ENCODE peak calls at places on chromosomes 12 and 14, in nine cellular contexts. One of them, this sample, is unnamed.

GRCh38 chr14:71119075-71119474 is 211.8 kb downstream of the PCNX1 start:
- DNase-seq in AG04450: no peak
- DNase-seq in stomach: no peak
- DNase-seq in tibial artery: no peak
- DNase-seq in CD8-positive, alpha-beta T cell: no peak
- DNase-seq in GM23248: peak; percentile 57
- DNase-seq in GM06990: no peak
- DNase-seq in kidney epithelial cell: peak; percentile 23
- DNase-seq in transverse colon: no peak
- DNase-seq in this sample: no peak

GRCh38 chr14:88910386-88910785 is 85.9 kb downstream of the TTC8 start:
- DNase-seq in stomach: no peak
- DNase-seq in AG04450: no peak
- DNase-seq in tibial artery: no peak
- DNase-seq in CD8-positive, alpha-beta T cell: no peak
- DNase-seq in GM23248: no peak
- DNase-seq in transverse colon: no peak
- DNase-seq in GM06990: no peak
- DNase-seq in kidney epithelial cell: no peak
- DNase-seq in this sample: no peak

GRCh38 chr14:70642313-70643235 is 858 bp downstream of the TTC9 start:
- DNase-seq in tibial artery: no peak
- DNase-seq in stomach: no peak
- DNase-seq in AG04450: no peak
- DNase-seq in CD8-positive, alpha-beta T cell: no peak
- DNase-seq in GM23248: peak; percentile 10
- DNase-seq in kidney epithelial cell: no peak
- DNase-seq in transverse colon: peak; percentile 39
- DNase-seq in GM06990: peak; percentile 81
- DNase-seq in this sample: no peak

GRCh38 chr12:42590324-42590934 is 883 bp upstream of the PRICKLE1 start:
- DNase-seq in tibial artery: peak; percentile 28
- DNase-seq in GM06990: peak; percentile 47
- DNase-seq in AG04450: no peak
- DNase-seq in stomach: no peak
- DNase-seq in transverse colon: peak; percentile 12
- DNase-seq in CD8-positive, alpha-beta T cell: no peak
- DNase-seq in GM23248: peak; percentile 56
- DNase-seq in kidney epithelial cell: no peak
- DNase-seq in this sample: no peak

GRCh38 chr14:80278293-80279037 is 67.2 kb upstream of the DIO2 start:
- DNase-seq in GM06990: no peak
- DNase-seq in GM23248: peak; percentile 61
- DNase-seq in AG04450: no peak
- DNase-seq in transverse colon: no peak
- DNase-seq in stomach: peak; percentile 27
- DNase-seq in CD8-positive, alpha-beta T cell: no peak
- DNase-seq in kidney epithelial cell: no peak
- DNase-seq in tibial artery: peak; percentile 32
- DNase-seq in this sample: no peak

GRCh38 chr14:52063107-52063506 is 5.8 kb downstream of the NID2 start:
- DNase-seq in kidney epithelial cell: no peak
- DNase-seq in CD8-positive, alpha-beta T cell: no peak
- DNase-seq in AG04450: no peak
- DNase-seq in stomach: no peak
- DNase-seq in tibial artery: no peak
- DNase-seq in GM23248: peak; percentile 55
- DNase-seq in GM06990: no peak
- DNase-seq in transverse colon: no peak
- DNase-seq in this sample: no peak

GRCh38 chr14:36835145-36835544 is 173.5 kb downstream of the PAX9 start:
- DNase-seq in GM23248: no peak
- DNase-seq in AG04450: no peak
- DNase-seq in kidney epithelial cell: no peak
- DNase-seq in CD8-positive, alpha-beta T cell: no peak
- DNase-seq in tibial artery: no peak
- DNase-seq in stomach: no peak
- DNase-seq in GM06990: no peak
- DNase-seq in transverse colon: no peak
- DNase-seq in this sample: no peak

GRCh38 chr14:69039287-69039628 is 60.2 kb upstream of the ACTN1 start:
- DNase-seq in transverse colon: no peak
- DNase-seq in CD8-positive, alpha-beta T cell: no peak
- DNase-seq in GM06990: no peak
- DNase-seq in stomach: no peak
- DNase-seq in tibial artery: no peak
- DNase-seq in AG04450: no peak
- DNase-seq in GM23248: peak; percentile 85
- DNase-seq in kidney epithelial cell: peak; percentile 82
- DNase-seq in this sample: no peak

GRCh38 chr12:26845984-26846383 is 13.0 kb upstream of the ITPR2 start:
- DNase-seq in kidney epithelial cell: no peak
- DNase-seq in transverse colon: no peak
- DNase-seq in stomach: no peak
- DNase-seq in AG04450: peak; percentile 77
- DNase-seq in GM23248: peak; percentile 69
- DNase-seq in tibial artery: no peak
- DNase-seq in GM06990: no peak
- DNase-seq in CD8-positive, alpha-beta T cell: no peak
- DNase-seq in this sample: peak; percentile 72

GRCh38 chr14:75705014-75705413 is 44.0 kb downstream of the TTLL5 start:
- DNase-seq in stomach: no peak
- DNase-seq in GM06990: no peak
- DNase-seq in AG04450: no peak
- DNase-seq in tibial artery: no peak
- DNase-seq in kidney epithelial cell: no peak
- DNase-seq in CD8-positive, alpha-beta T cell: no peak
- DNase-seq in GM23248: peak; percentile 6
- DNase-seq in transverse colon: no peak
- DNase-seq in this sample: no peak

DNA sequence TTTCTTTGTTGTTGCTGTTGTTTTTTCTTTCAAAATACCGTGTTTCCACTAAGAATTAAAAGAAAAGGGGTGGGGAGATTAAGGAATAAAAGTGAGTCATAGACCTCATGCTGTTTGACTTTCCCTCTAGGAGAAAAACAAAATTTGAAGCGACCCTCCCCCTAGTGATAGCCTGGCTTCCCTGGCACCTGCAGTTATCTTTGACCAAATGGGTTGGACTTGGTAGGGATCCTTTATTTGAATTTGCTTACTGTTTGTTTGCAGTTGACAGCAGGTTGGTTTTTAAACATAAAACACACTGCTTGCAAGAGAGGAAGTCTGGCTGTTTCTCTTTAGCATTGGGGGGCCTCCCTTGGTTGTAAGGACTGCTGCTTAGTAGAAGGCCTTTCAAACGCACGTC is 14.0 kb downstream of the OTX2 start:
- DNase-seq in stomach: no peak
- DNase-seq in AG04450: no peak
- DNase-seq in CD8-positive, alpha-beta T cell: no peak
- DNase-seq in kidney epithelial cell: no peak
- DNase-seq in GM23248: no peak
- DNase-seq in transverse colon: no peak
- DNase-seq in GM06990: no peak
- DNase-seq in tibial artery: no peak
- DNase-seq in this sample: no peak
- H3K27me3 ChIP-seq in stomach: peaks cover 100% of the 10 kb centered on the region
- H3K27me3 ChIP-seq in AG04450: peaks cover 70% of the 10 kb centered on the region
- H3K27me3 ChIP-seq in CD8-positive, alpha-beta T cell: peaks cover 24% of the 10 kb centered on the region
- H3K27me3 ChIP-seq in kidney epithelial cell: peaks cover 71% of the 10 kb centered on the region
- H3K27me3 ChIP-seq in GM23248: peaks cover 73% of the 10 kb centered on the region
- H3K27me3 ChIP-seq in transverse colon: peaks cover 100% of the 10 kb centered on the region
- H3K27me3 ChIP-seq in GM06990: peaks cover 2% of the 10 kb centered on the region
- H3K27me3 ChIP-seq in tibial artery: peaks cover 4% of the 10 kb centered on the region
- H3K27me3 ChIP-seq in this sample: peaks cover 89% of the 10 kb centered on the region

DNA sequence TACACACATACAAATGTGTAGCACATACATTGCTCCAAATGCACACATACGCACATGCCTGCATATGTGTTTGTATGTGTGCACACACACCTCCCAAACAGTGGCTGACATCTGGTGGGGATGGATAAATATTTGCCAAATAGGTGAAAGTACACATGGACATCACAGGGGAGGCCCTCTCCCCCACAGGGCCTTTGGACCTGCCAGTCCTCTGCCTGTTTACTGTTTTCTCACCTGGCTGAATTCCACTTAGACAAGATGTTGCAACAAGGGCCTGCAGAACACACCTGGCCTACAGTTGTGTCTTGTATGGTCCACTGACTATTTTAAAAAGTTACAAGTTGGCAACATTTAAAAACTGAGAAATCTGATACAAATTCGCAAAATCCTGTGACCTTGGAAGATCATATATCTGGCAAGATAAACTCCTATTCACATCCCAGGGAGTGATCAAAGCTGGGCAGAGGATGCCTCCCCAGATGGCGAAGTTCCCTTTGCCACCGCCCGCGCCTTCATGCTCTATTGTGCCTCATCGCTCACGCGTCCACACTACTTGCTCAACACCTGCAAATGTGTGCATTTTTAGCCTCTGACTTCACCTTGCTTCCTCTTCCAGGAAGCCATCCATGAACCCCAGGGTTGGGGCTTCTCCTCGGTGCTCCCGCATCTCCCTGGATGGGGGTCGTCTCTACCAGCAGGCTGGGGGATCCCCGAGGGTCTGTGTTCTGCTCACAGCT is 118.4 kb upstream of the FZD10 start:
- DNase-seq in transverse colon: no peak
- DNase-seq in AG04450: no peak
- DNase-seq in stomach: no peak
- DNase-seq in GM23248: no peak
- DNase-seq in GM06990: no peak
- DNase-seq in kidney epithelial cell: no peak
- DNase-seq in CD8-positive, alpha-beta T cell: no peak
- DNase-seq in tibial artery: no peak
- DNase-seq in this sample: no peak
- H3K4me3 ChIP-seq in transverse colon: no peak overlapping the region
- H3K4me3 ChIP-seq in AG04450: no peak overlapping the region
- H3K4me3 ChIP-seq in stomach: no peak overlapping the region
- H3K4me3 ChIP-seq in GM23248: no peak overlapping the region
- H3K4me3 ChIP-seq in GM06990: no peak overlapping the region
- H3K4me3 ChIP-seq in kidney epithelial cell: no peak overlapping the region
- H3K4me3 ChIP-seq in CD8-positive, alpha-beta T cell: no peak overlapping the region
- H3K4me3 ChIP-seq in tibial artery: no peak overlapping the region
- H3K4me3 ChIP-seq in this sample: no peak overlapping the region

DNA sequence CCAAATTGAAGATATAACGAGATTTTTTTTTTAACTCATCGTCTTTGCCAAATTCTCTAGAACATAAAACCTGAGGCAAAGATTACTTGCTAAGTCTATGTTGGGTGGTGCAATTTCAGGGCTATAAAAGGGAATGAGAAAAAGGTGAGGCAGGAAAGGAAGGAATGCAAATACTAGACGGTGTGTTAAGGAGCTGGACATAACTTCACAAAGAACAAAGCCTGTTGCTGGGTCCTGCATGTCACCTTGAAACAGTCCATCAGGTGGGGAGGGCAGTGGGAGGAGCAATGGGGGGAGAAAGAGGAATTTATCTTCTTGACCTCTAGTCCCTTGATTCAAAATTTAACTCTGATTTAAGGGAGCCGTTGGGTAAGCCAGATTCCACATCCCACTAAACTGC is 16.1 kb upstream of the DUSP6 start:
- DNase-seq in tibial artery: no peak
- DNase-seq in stomach: no peak
- DNase-seq in CD8-positive, alpha-beta T cell: no peak
- DNase-seq in AG04450: no peak
- DNase-seq in kidney epithelial cell: no peak
- DNase-seq in transverse colon: no peak
- DNase-seq in GM23248: no peak
- DNase-seq in GM06990: no peak
- DNase-seq in this sample: no peak
- H3K27me3 ChIP-seq in tibial artery: no peaks in the 10 kb centered on the region
- H3K27me3 ChIP-seq in stomach: no peaks in the 10 kb centered on the region
- H3K27me3 ChIP-seq in CD8-positive, alpha-beta T cell: no peaks in the 10 kb centered on the region
- H3K27me3 ChIP-seq in AG04450: no peaks in the 10 kb centered on the region
- H3K27me3 ChIP-seq in kidney epithelial cell: no peaks in the 10 kb centered on the region
- H3K27me3 ChIP-seq in transverse colon: no peaks in the 10 kb centered on the region
- H3K27me3 ChIP-seq in GM23248: no peaks in the 10 kb centered on the region
- H3K27me3 ChIP-seq in GM06990: no peaks in the 10 kb centered on the region
- H3K27me3 ChIP-seq in this sample: no peaks in the 10 kb centered on the region

GRCh38 chr12:56336361-56337167 is 2.1 kb upstream of the IL23A start:
- DNase-seq in GM23248: no peak
- DNase-seq in CD8-positive, alpha-beta T cell: no peak
- DNase-seq in GM06990: no peak
- DNase-seq in tibial artery: no peak
- DNase-seq in transverse colon: peak; percentile 17
- DNase-seq in kidney epithelial cell: no peak
- DNase-seq in stomach: no peak
- DNase-seq in AG04450: no peak
- DNase-seq in this sample: peak; percentile 40
- H3K4me3 ChIP-seq in GM23248: no peak overlapping the region
- H3K4me3 ChIP-seq in CD8-positive, alpha-beta T cell: no peak overlapping the region
- H3K4me3 ChIP-seq in GM06990: no peak overlapping the region
- H3K4me3 ChIP-seq in tibial artery: no peak overlapping the region
- H3K4me3 ChIP-seq in transverse colon: no peak overlapping the region
- H3K4me3 ChIP-seq in kidney epithelial cell: no peak overlapping the region
- H3K4me3 ChIP-seq in stomach: no peak overlapping the region
- H3K4me3 ChIP-seq in AG04450: no peak overlapping the region
- H3K4me3 ChIP-seq in this sample: no peak overlapping the region

DNA sequence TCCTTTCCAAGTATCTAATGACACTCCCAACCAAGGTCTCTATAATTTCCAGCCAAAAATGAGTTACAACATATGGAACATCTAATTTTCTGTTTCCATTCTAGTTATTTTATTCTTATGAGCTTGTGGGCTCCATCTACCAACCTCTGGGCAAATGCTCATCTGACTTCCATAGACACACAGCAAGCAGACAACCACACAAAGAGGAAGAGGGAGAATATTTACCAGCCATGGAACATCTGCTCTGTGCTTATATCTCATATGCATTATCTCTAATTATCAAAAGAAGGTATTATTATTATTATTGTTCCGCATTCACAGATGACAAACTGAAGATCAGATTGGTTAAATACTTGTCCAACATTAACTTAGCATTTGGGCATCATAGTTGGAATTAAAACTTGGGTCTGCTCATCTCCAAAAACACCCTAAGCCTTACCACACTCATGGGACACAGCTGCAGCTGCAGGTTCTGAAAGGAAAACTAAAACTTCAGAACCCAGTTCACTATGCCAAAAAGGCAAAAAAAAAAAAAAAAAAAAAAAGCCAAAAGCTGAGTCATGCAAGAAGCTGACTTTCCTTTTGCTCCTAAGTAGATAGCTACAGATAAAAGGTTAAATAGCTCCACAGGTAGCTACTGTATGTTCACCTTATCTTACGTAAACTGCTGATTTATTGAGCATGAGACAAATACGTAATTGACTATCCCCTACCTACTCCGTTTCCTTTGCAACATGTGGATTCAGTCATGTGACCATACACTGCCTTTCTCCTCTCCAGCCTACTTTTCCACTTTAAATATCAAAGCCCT is 23.6 kb upstream of the TCL1B start:
- DNase-seq in GM06990: no peak
- DNase-seq in kidney epithelial cell: no peak
- DNase-seq in AG04450: no peak
- DNase-seq in CD8-positive, alpha-beta T cell: no peak
- DNase-seq in GM23248: peak; percentile 30
- DNase-seq in transverse colon: no peak
- DNase-seq in tibial artery: no peak
- DNase-seq in stomach: no peak
- DNase-seq in this sample: no peak
- H3K27me3 ChIP-seq in GM06990: no peaks in the 10 kb centered on the region
- H3K27me3 ChIP-seq in kidney epithelial cell: no peaks in the 10 kb centered on the region
- H3K27me3 ChIP-seq in AG04450: peaks cover 2% of the 10 kb centered on the region
- H3K27me3 ChIP-seq in CD8-positive, alpha-beta T cell: no peaks in the 10 kb centered on the region
- H3K27me3 ChIP-seq in GM23248: peaks cover 8% of the 10 kb centered on the region
- H3K27me3 ChIP-seq in transverse colon: peaks cover 4% of the 10 kb centered on the region
- H3K27me3 ChIP-seq in tibial artery: no peaks in the 10 kb centered on the region
- H3K27me3 ChIP-seq in stomach: peaks cover 46% of the 10 kb centered on the region
- H3K27me3 ChIP-seq in this sample: no peaks in the 10 kb centered on the region

This sample was measured in adrenal gland.